ENCODE peak calls at places on chromosomes 16 and 17, in ten cellular contexts. U is Karpas-422; N is left ventricle myocardium inferior; C is NCI-H1105; L is H7; B is A549; W is neural progenitor cell; I is NCI-H1092; E is SHP77; A is stimulated activated CD8-positive, alpha-beta memory T cell treated with anti-CD3 and anti-CD28 coated beads, Interleukin-4, amount 100 ng/mL, for 24 hours. G is an unnamed sample.

GRCh38 chr17:33140413-33141099 is 148.9 kb downstream of the SPACA3 start:
- DNase-seq in U (no peak), N (no peak), C (no peak), L (peak; percentile 42), B (no peak), W (peak; percentile 49), I (peak; percentile 54), E (no peak), A (no peak), G (no peak)

GRCh38 chr17:37039269-37039668 is 90.5 kb downstream of the AATF start:
- DNase-seq in U (no peak), N (no peak), C (peak; percentile 31), L (no peak), B (no peak), W (no peak), I (no peak), E (no peak), A (no peak), G (no peak)

GRCh38 chr17:59372138-59372751 is 40.8 kb downstream of the YPEL2 start:
- DNase-seq in U (no peak), N (no peak), C (no peak), L (no peak), B (no peak), W (no peak), I (no peak), E (peak; percentile 18), A (no peak), G (no peak)

GRCh38 chr17:2062571-2063183 is 7.8 kb downstream of the HIC1 start:
- DNase-seq in U (no peak), N (no peak), C (no peak), L (peak; percentile 66), B (no peak), W (no peak), I (no peak), E (no peak), A (no peak), G (peak; percentile 50)

GRCh38 chr17:77647531-77647930 is 311.0 kb upstream of the TNRC6C start:
- DNase-seq in U (no peak), N (no peak), C (no peak), L (no peak), B (no peak), W (no peak), I (no peak), E (no peak), A (no peak), G (no peak)

GRCh38 chr16:20744922-20745440 is 3.4 kb upstream of the THUMPD1 start:
- DNase-seq in U (no peak), N (no peak), C (no peak), L (no peak), B (no peak), W (no peak), I (no peak), E (no peak), A (no peak), G (no peak)

GRCh38 chr17:57051886-57052342 is 33.1 kb upstream of the AKAP1 start:
- DNase-seq in U (no peak), N (no peak), C (peak; percentile 89), L (peak; percentile 28), B (no peak), W (peak; percentile 35), I (peak; percentile 11), E (no peak), A (no peak), G (no peak)

GRCh38 chr17:3885970-3886369 is 6.9 kb downstream of the CAMKK1 start:
- DNase-seq in U (no peak), N (no peak), C (no peak), L (no peak), B (peak; percentile 73), W (no peak), I (no peak), E (no peak), A (no peak), G (no peak)

GRCh38 chr17:44390250-44390649 is 801 bp upstream of the ITGA2B start:
- DNase-seq in U (no peak), N (no peak), C (no peak), L (no peak), B (no peak), W (no peak), I (no peak), E (no peak), A (no peak), G (no peak)

GRCh38 chr16:23499801-23500200 is 10.5 kb downstream of the GGA2 start:
- DNase-seq in U (no peak), N (no peak), C (no peak), L (peak; percentile 85), B (no peak), W (no peak), I (no peak), E (no peak), A (no peak), G (no peak)

GRCh38 chr16:19523184-19523558 is 571 bp upstream of the CCP110 start:
- DNase-seq in U (no peak), N (no peak), C (no peak), L (no peak), B (no peak), W (no peak), I (no peak), E (no peak), A (no peak), G (peak; percentile 47)

GRCh38 chr16:24853830-24854229 is 8.1 kb downstream of the SLC5A11 start:
- DNase-seq in U (no peak), N (peak; percentile 19), C (peak; percentile 4), L (peak; percentile 52), B (peak; percentile 86), W (no peak), I (peak; percentile 30), E (no peak), A (no peak), G (peak; percentile 49)

GRCh38 chr16:14013571-14014283 is 57.4 kb upstream of the MRTFB start:
- DNase-seq in U (no peak), N (no peak), C (peak; percentile 66), L (peak; percentile 24), B (peak; percentile 90), W (no peak), I (peak; percentile 34), E (peak; percentile 33), A (no peak), G (peak; percentile 44)

GRCh38 chr17:60823520-60823919 is 145.9 kb downstream of the BCAS3 start:
- DNase-seq in U (no peak), N (no peak), C (no peak), L (no peak), B (no peak), W (no peak), I (no peak), E (no peak), A (no peak), G (no peak)

GRCh38 chr16:78460428-78460827 is 361.0 kb downstream of the WWOX start:
- DNase-seq in U (no peak), N (no peak), C (no peak), L (no peak), B (peak; percentile 14), W (no peak), I (no peak), E (peak; percentile 23), A (no peak), G (no peak)

GRCh38 chr16:1466968-1467521 is 7.8 kb downstream of the CLCN7 start:
- DNase-seq in U (no peak), N (no peak), C (no peak), L (no peak), B (peak; percentile 21), W (no peak), I (no peak), E (no peak), A (no peak), G (peak; percentile 20)

GRCh38 chr16:80466024-80466986 is 74.5 kb upstream of the DYNLRB2 start:
- DNase-seq in U (peak; percentile 92), N (peak; percentile 38), C (peak; percentile 17), L (peak; percentile 86), B (peak; percentile 66), W (peak; percentile 93), I (peak; percentile 14), E (peak; percentile 47), A (peak; percentile 22), G (peak; percentile 79)